ENCODE peak calls at places on chromosomes 5 and 9, in five cellular contexts. S is HCT116, J is SK-N-SH, A is A549, P is endothelial cell of umbilical vein. B is an unnamed sample.

GRCh38 chr9:95509851-95510529 is 6.8 kb downstream of the PTCH1 start:
- DNase-seq in S (no peak), J (no peak), A (no peak), P (peak), B (no peak)

GRCh38 chr9:7979591-7979990 is 180.0 kb upstream of the DMAC1 start:
- DNase-seq in S (no peak), J (peak), A (no peak), P (no peak), B (no peak)

GRCh38 chr9:94993141-94993820 is 266.8 kb downstream of the AOPEP start:
- DNase-seq in S (no peak), J (no peak), A (no peak), P (no peak), B (no peak)

GRCh38 chr5:32474201-32474854 is 29.8 kb upstream of the ZFR start:
- DNase-seq in S (no peak), J (no peak), A (no peak), P (no peak), B (no peak)

GRCh38 chr5:142296914-142297417 is 27.9 kb downstream of the SPRY4 start:
- DNase-seq in S (no peak), J (no peak), A (no peak), P (peak), B (no peak)

GRCh38 chr9:34501889-34502425 is 20.8 kb downstream of the ENHO start:
- DNase-seq in S (no peak), J (no peak), A (no peak), P (peak), B (peak)

GRCh38 chr5:67696446-67696845 is 499.8 kb upstream of the CD180 start:
- DNase-seq in S (no peak), J (no peak), A (no peak), P (no peak), B (no peak)

GRCh38 chr5:10612251-10612650 is 48.4 kb downstream of the ANKRD33B start:
- DNase-seq in S (no peak), J (no peak), A (no peak), P (no peak), B (no peak)

GRCh38 chr9:272251-273213 is 57.9 kb downstream of the DOCK8 start:
- DNase-seq in S (no peak), J (no peak), A (no peak), P (no peak), B (peak)

GRCh38 chr5:68406344-68406743 is 190.8 kb downstream of the PIK3R1 start:
- DNase-seq in S (no peak), J (no peak), A (no peak), P (no peak), B (no peak)

GRCh38 chr5:68468322-68468721 is 252.8 kb downstream of the PIK3R1 start:
- DNase-seq in S (no peak), J (no peak), A (no peak), P (no peak), B (no peak)

GRCh38 chr5:35811108-35811741 is 45.5 kb upstream of the IL7R start:
- DNase-seq in S (no peak), J (no peak), A (no peak), P (no peak), B (no peak)

GRCh38 chr9:94576131-94576530 is 17.5 kb downstream of the FBP2 start:
- DNase-seq in S (no peak), J (no peak), A (no peak), P (no peak), B (peak)

GRCh38 chr9:109166771-109167601 is at the start of gene FRRS1L:
- DNase-seq in S (no peak), J (peak), A (no peak), P (no peak), B (no peak)

GRCh38 chr5:60843693-60844428 is at the start of gene ELOVL7:
- DNase-seq in S (peak), J (peak), A (peak), P (peak), B (no peak)

GRCh38 chr5:136766456-136766855 is 401.1 kb upstream of the TRPC7 start:
- DNase-seq in S (no peak), J (no peak), A (peak), P (no peak), B (no peak)

GRCh38 chr9:133188006-133188842 is 20.8 kb downstream of the OBP2B start:
- DNase-seq in S (peak), J (peak), A (peak), P (no peak), B (peak)

GRCh38 chr9:25226901-25227686 is 451.1 kb downstream of the TUSC1 start:
- DNase-seq in S (no peak), J (no peak), A (no peak), P (no peak), B (no peak)

GRCh38 chr5:81825237-81825636 is 74.3 kb upstream of the SSBP2 start:
- DNase-seq in S (no peak), J (no peak), A (peak), P (no peak), B (peak)

GRCh38 chr9:21558627-21559401 is 76.7 kb upstream of the IFNE start:
- DNase-seq in S (no peak), J (no peak), A (peak), P (peak), B (no peak)

GRCh38 chr9:137787786-137788505 is 89.6 kb upstream of the CACNA1B start:
- DNase-seq in S (no peak), J (no peak), A (no peak), P (no peak), B (no peak)

GRCh38 chr9:113011911-113012381 is at the start of gene ZNF883:
- DNase-seq in S (no peak), J (peak), A (peak), P (peak), B (no peak)

GRCh38 chr5:96096724-96097123 is 135.1 kb upstream of the ELL2 start:
- DNase-seq in S (no peak), J (no peak), A (no peak), P (no peak), B (no peak)

GRCh38 chr9:93114984-93115335 is 18.9 kb downstream of the CARD19 start:
- DNase-seq in S (no peak), J (no peak), A (no peak), P (no peak), B (no peak)

GRCh38 chr9:89154651-89155336 is 23.8 kb downstream of the SHC3 start:
- DNase-seq in S (peak), J (no peak), A (peak), P (peak), B (peak)

GRCh38 chr9:130433168-130433946 is 11.4 kb upstream of the ASS1 start:
- DNase-seq in S (no peak), J (peak), A (peak), P (peak), B (peak)

GRCh38 chr5:65871182-65871581 is 55.2 kb upstream of the ERBIN start:
- DNase-seq in S (peak), J (no peak), A (peak), P (no peak), B (no peak)

GRCh38 chr9:76365028-76365427 is 29.2 kb downstream of the RFK start:
- DNase-seq in S (no peak), J (no peak), A (peak), P (peak), B (no peak)

GRCh38 chr5:138340008-138340407 is 1.9 kb downstream of the FAM53C start:
- DNase-seq in S (no peak), J (no peak), A (no peak), P (no peak), B (no peak)

GRCh38 chr9:134605351-134605968 is 36.1 kb upstream of the COL5A1 start:
- DNase-seq in S (no peak), J (no peak), A (no peak), P (no peak), B (no peak)

GRCh38 chr5:107235167-107235566 is 435.6 kb downstream of the EFNA5 start:
- DNase-seq in S (no peak), J (no peak), A (no peak), P (no peak), B (no peak)
- TF ChIP-seq CTCF in S (no peak), J (no peak), A (no peak), P (no peak), B (no peak)

GRCh38 chr5:88890070-88890781 is 7.2 kb upstream of the MEF2C start:
- DNase-seq in S (no peak), J (no peak), A (no peak), P (no peak), B (no peak)
- H3K4me3 ChIP-seq in S (no peak), J (peak), A (no peak), P (peak), B (no peak)

GRCh38 chr5:131460867-131461572 is 174.0 kb downstream of the RAPGEF6 start:
- DNase-seq in S (no peak), J (peak), A (no peak), P (peak), B (no peak)

GRCh38 chr5:131460133-131460532 is 174.9 kb downstream of the RAPGEF6 start:
- DNase-seq in S (no peak), J (no peak), A (no peak), P (no peak), B (no peak)

GRCh38 chr5:131459216-131459615 is 175.8 kb downstream of the RAPGEF6 start:
- DNase-seq in S (no peak), J (no peak), A (no peak), P (no peak), B (no peak)

GRCh38 chr5:131461742-131462141 is 173.3 kb downstream of the RAPGEF6 start:
- DNase-seq in S (no peak), J (no peak), A (no peak), P (no peak), B (no peak)

GRCh38 chr5:131462479-131462878 is 172.6 kb downstream of the RAPGEF6 start:
- DNase-seq in S (no peak), J (no peak), A (no peak), P (peak), B (no peak)
- TF ChIP-seq MAX in S (no peak), J (no peak), A (no peak), P (no peak), B (no peak)

GRCh38 chr9:2622361-2623045 is 916 bp downstream of the VLDLR start:
- DNase-seq in S (no peak), J (peak), A (no peak), P (peak), B (peak)
- TF ChIP-seq CTCF in S (no peak), J (no peak), A (no peak), P (no peak), B (peak)

GRCh38 chr5:74952406-74952805 is 86.2 kb upstream of the FAM169A start:
- DNase-seq in S (no peak), J (no peak), A (no peak), P (no peak), B (no peak)
- H3K4me3 ChIP-seq in S (no peak), J (no peak), A (no peak), P (no peak), B (no peak)

DNA sequence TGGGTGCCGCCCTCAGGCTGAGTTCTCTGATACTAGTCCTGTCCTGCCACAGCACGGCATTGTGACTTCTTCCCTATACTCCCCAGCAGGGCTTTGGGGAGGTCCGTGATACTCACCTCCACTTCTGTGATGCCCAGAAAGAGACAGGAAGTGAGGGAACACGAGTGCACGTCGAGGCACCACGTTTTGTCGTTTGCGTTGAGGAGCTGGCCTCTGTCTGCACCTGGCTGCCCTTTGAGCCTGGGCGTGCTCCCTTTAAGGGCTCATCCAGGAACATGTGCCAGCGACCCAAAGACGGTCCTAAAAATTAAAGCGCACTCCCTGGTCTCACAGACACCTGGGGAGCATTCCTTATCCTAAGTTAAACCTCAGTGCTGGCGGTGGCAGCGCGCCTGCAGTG is 8.7 kb upstream of the IRX4 start:
- DNase-seq in S (no peak), J (no peak), A (no peak), P (no peak), B (no peak)
- TF ChIP-seq MAX in S (no peak), J (no peak), A (no peak), P (no peak), B (no peak)

GRCh38 chr9:124770359-124771020 is 621 bp downstream of the NR6A1 start:
- DNase-seq in S (no peak), J (peak), A (peak), P (no peak), B (peak)
- TF ChIP-seq CTCF in S (no peak), J (no peak), A (no peak), P (no peak), B (no peak)

GRCh38 chr5:123098767-123099513 is 9.9 kb downstream of the PRDM6 start:
- DNase-seq in S (no peak), J (peak), A (peak), P (no peak), B (no peak)
- H3K4me3 ChIP-seq in S (peak), J (peak), A (peak), P (no peak), B (no peak)

GRCh38 chr9:3810231-3810630 is 284.4 kb upstream of the RFX3 start:
- DNase-seq in S (no peak), J (no peak), A (no peak), P (no peak), B (no peak)
- TF ChIP-seq MAX in S (no peak), J (no peak), A (no peak), P (no peak), B (no peak)

B was measured in NB4.